ENCODE peak calls at places on chromosomes 11 and 22, in nine cellular contexts. C is chondrocyte, F is neural crest cell, E is heart right ventricle, T is endothelial cell, W is fibroblast of the aortic adventitia, V is cardiac fibroblast, R is A549, L is ovary. U is an unnamed sample.

GRCh38 chr11:121241300-121242176 is 51.0 kb upstream of the SC5D start:
- DNase-seq in C (no peak), F (no peak), E (no peak), T (no peak), W (no peak), V (no peak), R (no peak), L (no peak), U (no peak)

GRCh38 chr22:43931771-43932170 is 8.2 kb downstream of the PNPLA3 start:
- DNase-seq in C (no peak), F (no peak), E (no peak), T (no peak), W (no peak), V (no peak), R (no peak), L (no peak), U (no peak)

GRCh38 chr11:67113231-67113721 is 5.8 kb upstream of the KDM2A start:
- DNase-seq in C (peak), F (no peak), E (no peak), T (no peak), W (no peak), V (no peak), R (no peak), L (no peak), U (peak)

GRCh38 chr11:69534166-69534530 is 52.7 kb downstream of the LINC01488 start:
- DNase-seq in C (peak), F (no peak), E (no peak), T (no peak), W (no peak), V (no peak), R (no peak), L (no peak), U (no peak)

GRCh38 chr11:120021391-120021953 is 116.4 kb downstream of the TRIM29 start:
- DNase-seq in C (no peak), F (no peak), E (no peak), T (no peak), W (no peak), V (no peak), R (no peak), L (no peak), U (no peak)

GRCh38 chr11:85810871-85811611 is at the start of gene SYTL2:
- DNase-seq in C (no peak), F (peak), E (peak), T (peak), W (no peak), V (peak), R (peak), L (peak), U (peak)

GRCh38 chr11:40274017-40274416 is 1185.4 kb downstream of the LRRC4C start:
- DNase-seq in C (no peak), F (no peak), E (no peak), T (no peak), W (peak), V (peak), R (no peak), L (no peak), U (no peak)

GRCh38 chr11:22690245-22690644 is 23.8 kb downstream of the GAS2 start:
- DNase-seq in C (no peak), F (no peak), E (no peak), T (no peak), W (no peak), V (no peak), R (no peak), L (no peak), U (no peak)

GRCh38 chr22:29635734-29636357 is 32.4 kb downstream of the NF2 start:
- DNase-seq in C (no peak), F (no peak), E (no peak), T (no peak), W (peak), V (peak), R (peak), L (no peak), U (peak)

GRCh38 chr22:37302617-37303555 is 20.6 kb downstream of the CYTH4 start:
- DNase-seq in C (no peak), F (no peak), E (no peak), T (no peak), W (peak), V (peak), R (no peak), L (no peak), U (no peak)

GRCh38 chr11:8318536-8318935 is 54.9 kb upstream of the LMO1 start:
- DNase-seq in C (no peak), F (no peak), E (no peak), T (peak), W (no peak), V (no peak), R (no peak), L (no peak), U (no peak)

GRCh38 chr11:27013741-27014415 is 20.0 kb downstream of the FIBIN start:
- DNase-seq in C (no peak), F (no peak), E (no peak), T (no peak), W (peak), V (peak), R (no peak), L (no peak), U (no peak)

DNA sequence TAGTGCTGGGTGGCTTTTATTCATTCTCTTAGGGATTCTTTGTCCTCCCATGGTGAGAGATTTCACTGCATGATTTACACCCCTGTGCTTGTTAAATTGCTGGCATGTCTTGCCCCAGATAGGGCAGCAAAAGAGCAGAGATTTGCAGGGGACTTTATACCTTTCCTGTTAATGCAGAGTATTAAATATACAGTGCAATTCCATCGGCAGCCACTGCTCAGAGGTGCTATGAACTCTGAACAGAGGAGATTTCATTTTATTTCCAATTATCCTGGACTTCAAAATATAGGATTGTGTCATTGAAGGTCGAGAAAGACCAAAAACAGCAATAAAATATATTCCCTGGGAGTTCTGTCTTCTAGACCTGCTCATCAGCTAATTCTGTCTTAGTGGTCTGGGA is 263.4 kb upstream of the NCAM1 start:
- DNase-seq in C (no peak), F (no peak), E (no peak), T (no peak), W (no peak), V (no peak), R (no peak), L (no peak), U (no peak)
- TF ChIP-seq CTCF in C (peak), F (peak), E (no peak), T (peak), W (peak), V (no peak), R (no peak), L (no peak), U (no peak)

DNA sequence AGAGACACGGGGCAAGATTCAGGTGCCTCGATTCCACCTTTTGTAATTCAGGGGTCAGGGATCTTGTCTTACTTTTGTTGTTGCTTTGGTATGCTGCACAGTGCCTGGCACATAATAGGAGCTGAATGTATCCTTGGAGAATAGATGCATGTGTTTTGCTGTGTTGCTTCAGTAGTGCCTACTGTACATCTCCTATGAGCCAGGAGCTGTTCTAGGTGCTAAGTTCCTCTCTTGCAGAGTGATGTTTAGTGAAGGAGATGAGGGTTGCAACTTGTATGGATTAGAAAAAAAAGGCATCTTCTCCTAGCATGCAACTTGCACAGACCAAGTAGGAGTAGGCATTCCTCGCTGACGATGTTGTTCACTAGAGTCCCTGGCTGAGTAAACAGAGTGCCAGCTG is 555.4 kb downstream of the NTM start:
- DNase-seq in C (no peak), F (no peak), E (no peak), T (no peak), W (no peak), V (no peak), R (no peak), L (no peak), U (no peak)
- TF ChIP-seq CTCF in C (no peak), F (no peak), E (no peak), T (no peak), W (no peak), V (no peak), R (no peak), L (no peak), U (no peak)

DNA sequence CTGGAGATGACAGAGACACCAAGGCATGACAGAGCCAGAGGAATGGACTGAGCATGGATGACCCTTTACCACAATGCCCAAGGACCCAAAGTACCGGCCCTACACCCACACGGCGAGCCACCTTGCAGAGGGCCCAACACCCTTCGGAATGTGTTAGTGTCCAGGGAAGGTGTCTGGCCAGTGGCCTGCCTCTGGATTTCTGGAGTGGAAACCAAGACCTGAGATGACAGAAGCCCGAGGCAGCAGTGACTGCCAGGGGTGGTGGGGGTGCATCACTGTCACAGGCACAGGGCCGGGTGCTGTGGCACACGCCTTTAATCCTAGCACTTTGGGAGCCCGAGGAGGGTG is 28.7 kb downstream of the PDGFB start:
- DNase-seq in C (peak), F (no peak), E (no peak), T (no peak), W (no peak), V (no peak), R (no peak), L (no peak), U (no peak)
- TF ChIP-seq CTCF in C (peak), F (peak), E (peak), T (peak), W (no peak), V (no peak), R (no peak), L (no peak), U (no peak)

GRCh38 chr11:71114124-71114851 is 138.1 kb downstream of the SHANK2 start:
- DNase-seq in C (no peak), F (no peak), E (no peak), T (no peak), W (no peak), V (no peak), R (no peak), L (no peak), U (no peak)
- TF ChIP-seq CTCF in C (peak), F (no peak), E (no peak), T (no peak), W (no peak), V (no peak), R (no peak), L (no peak), U (no peak)

GRCh38 chr11:128942272-128942612 is 429 bp downstream of the TP53AIP1 start:
- DNase-seq in C (no peak), F (no peak), E (no peak), T (no peak), W (no peak), V (no peak), R (no peak), L (no peak), U (no peak)
- TF ChIP-seq CTCF in C (no peak), F (no peak), E (no peak), T (no peak), W (no peak), V (no peak), R (no peak), L (no peak), U (no peak)

GRCh38 chr11:131534611-131535010 is 164.2 kb downstream of the NTM start:
- DNase-seq in C (no peak), F (no peak), E (no peak), T (no peak), W (no peak), V (no peak), R (no peak), L (no peak), U (no peak)
- TF ChIP-seq CTCF in C (no peak), F (no peak), E (no peak), T (no peak), W (no peak), V (no peak), R (no peak), L (no peak), U (no peak)

GRCh38 chr11:104658177-104658576 is 240.1 kb downstream of the CASP12 start:
- DNase-seq in C (no peak), F (no peak), E (no peak), T (no peak), W (no peak), V (no peak), R (no peak), L (no peak), U (no peak)
- TF ChIP-seq CTCF in C (no peak), F (no peak), E (no peak), T (no peak), W (no peak), V (no peak), R (no peak), L (no peak), U (no peak)

DNA sequence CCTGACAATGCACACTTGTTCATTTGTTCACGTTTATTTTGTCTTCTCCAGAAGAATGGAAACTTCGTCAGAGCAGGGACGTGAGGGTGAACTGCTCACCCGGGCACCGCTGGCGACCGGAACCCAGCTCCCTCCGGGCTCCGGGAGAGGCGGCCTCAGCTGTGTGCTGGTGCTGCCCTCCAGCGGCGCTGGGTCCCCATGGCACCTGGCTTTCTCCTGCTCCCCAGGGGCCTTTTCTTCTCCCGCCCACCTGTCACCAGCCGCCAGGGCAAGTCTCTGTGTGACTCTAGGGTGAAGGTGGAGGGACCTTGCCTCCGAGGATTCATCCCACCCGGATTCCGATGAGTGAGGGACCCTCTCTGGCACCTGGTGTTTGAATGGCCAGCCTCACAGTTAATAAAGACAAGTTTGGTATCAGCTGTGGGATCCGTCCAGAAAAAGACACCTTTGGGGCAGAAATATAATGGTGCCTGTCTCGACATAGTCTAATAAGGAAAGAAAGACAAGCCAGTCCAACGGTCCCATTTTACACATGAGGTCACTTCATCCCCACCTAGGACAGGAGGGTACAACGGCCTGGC is 32.9 kb upstream of the SLC35C1 start:
- DNase-seq in C (peak), F (peak), E (peak), T (peak), W (peak), V (peak), R (peak), L (peak), U (peak)
- TF ChIP-seq CTCF in C (peak), F (peak), E (peak), T (peak), W (peak), V (peak), R (peak), L (peak), U (peak)

DNA sequence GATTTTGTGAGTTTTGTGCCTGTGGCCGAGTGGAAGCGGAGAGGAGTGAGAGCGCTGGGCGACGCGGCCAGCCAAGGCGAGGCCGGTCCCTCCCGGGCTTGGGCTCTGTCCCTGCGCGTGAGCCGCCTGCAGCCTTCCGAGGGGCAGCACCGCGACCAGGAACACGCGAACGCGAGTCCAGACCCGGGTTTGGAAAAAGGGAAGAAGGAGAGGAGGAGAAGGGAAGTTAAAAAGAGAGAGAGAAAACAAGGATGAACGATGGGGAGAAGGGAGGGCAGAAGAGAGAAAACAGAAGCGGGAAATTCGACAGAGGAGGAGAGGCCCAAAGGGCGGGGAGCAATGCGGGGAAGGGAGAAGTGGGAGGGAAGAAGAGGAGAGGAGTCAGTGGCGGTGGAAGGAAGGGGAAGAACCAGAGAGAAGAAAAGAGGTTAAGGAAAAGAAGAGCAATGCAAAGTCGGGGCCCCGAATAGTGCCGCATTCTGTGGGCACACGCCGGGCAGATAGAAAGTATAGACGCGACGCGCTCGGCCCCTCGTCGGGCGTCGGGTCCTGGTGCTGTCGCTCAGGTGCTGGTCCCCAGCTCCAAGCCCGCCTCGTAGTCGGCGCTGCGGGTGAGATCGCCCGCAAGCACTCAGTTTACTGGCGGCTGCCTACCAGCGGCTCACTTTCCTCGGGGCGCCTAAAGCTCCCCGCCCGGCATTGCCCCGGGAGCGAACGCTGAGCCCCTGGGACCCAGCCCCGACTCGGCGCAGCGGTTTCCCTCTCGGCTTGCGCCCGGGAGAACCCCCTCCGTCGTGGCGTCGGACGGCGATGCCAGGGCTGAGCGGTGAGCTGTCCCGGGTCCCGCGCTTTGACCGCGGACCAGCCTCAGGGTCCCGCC is 2.8 kb upstream of the BARX2 start:
- DNase-seq in C (no peak), F (no peak), E (no peak), T (peak), W (no peak), V (no peak), R (no peak), L (no peak), U (no peak)
- TF ChIP-seq CTCF in C (no peak), F (no peak), E (no peak), T (no peak), W (no peak), V (no peak), R (no peak), L (no peak), U (no peak)

U was measured in GM10248.